ENCODE peak calls at places on chromosome 22, in nine cellular contexts. I is GM23248, L is neural progenitor cell, R is GM23338, C is fibroblast of lung, N is MM.1S, O is Karpas-422, Y is OCI-LY7, G is PC-3. J is an unnamed sample.
A peak's percentile ranks its signal among the peaks of the same experiment; 100 is the strongest.

GRCh38 chr22:43848366-43849171 is 13.7 kb downstream of the SULT4A1 start:
- DNase-seq in I (peak; percentile 53), L (peak; percentile 61), R (peak; percentile 57), C (peak; percentile 30), N (no peak), O (peak; percentile 60), Y (no peak), G (peak; percentile 29), J (no peak)

GRCh38 chr22:43796567-43796966 is 15.5 kb downstream of the EFCAB6 start:
- DNase-seq in I (peak; percentile 62), L (peak; percentile 63), R (peak; percentile 69), C (peak; percentile 56), N (no peak), O (no peak), Y (no peak), G (peak; percentile 41), J (peak; percentile 20)

GRCh38 chr22:19803736-19804267 is 43.2 kb downstream of the TBX1 start:
- DNase-seq in I (no peak), L (no peak), R (no peak), C (no peak), N (no peak), O (no peak), Y (no peak), G (no peak), J (no peak)

GRCh38 chr22:46937185-46937584 is 174.7 kb downstream of the TBC1D22A start:
- DNase-seq in I (no peak), L (no peak), R (no peak), C (no peak), N (no peak), O (no peak), Y (no peak), G (no peak), J (no peak)

GRCh38 chr22:30947821-30948454 is 20.6 kb downstream of the MORC2 start:
- DNase-seq in I (peak; percentile 71), L (peak; percentile 56), R (peak; percentile 48), C (peak; percentile 36), N (peak; percentile 15), O (peak; percentile 62), Y (peak; percentile 44), G (peak; percentile 47), J (peak; percentile 64)

GRCh38 chr22:48382197-48382596 is 1445.5 kb downstream of the BRD1 start:
- DNase-seq in I (no peak), L (no peak), R (no peak), C (no peak), N (no peak), O (no peak), Y (no peak), G (no peak), J (no peak)

GRCh38 chr22:17161991-17162390 is 2.9 kb upstream of the HDHD5 start:
- DNase-seq in I (no peak), L (no peak), R (no peak), C (no peak), N (no peak), O (no peak), Y (no peak), G (no peak), J (peak; percentile 63)

GRCh38 chr22:25702571-25703167 is 39.3 kb upstream of the MYO18B start:
- DNase-seq in I (no peak), L (no peak), R (no peak), C (no peak), N (no peak), O (no peak), Y (no peak), G (no peak), J (peak; percentile 75)

GRCh38 chr22:19430890-19431541 is 517 bp downstream of the HIRA start:
- DNase-seq in I (peak; percentile 62), L (peak; percentile 72), R (peak; percentile 66), C (peak; percentile 37), N (peak; percentile 47), O (peak; percentile 63), Y (peak; percentile 47), G (peak; percentile 7), J (peak; percentile 31)

GRCh38 chr22:20016734-20017621 is at the start of gene ARVCF:
- DNase-seq in I (peak; percentile 93), L (peak; percentile 94), R (peak; percentile 97), C (peak; percentile 88), N (peak; percentile 87), O (peak; percentile 97), Y (peak; percentile 90), G (peak; percentile 86), J (peak; percentile 86)

GRCh38 chr22:43566561-43567332 is 154.9 kb downstream of the MPPED1 start:
- DNase-seq in I (no peak), L (no peak), R (no peak), C (no peak), N (no peak), O (no peak), Y (no peak), G (no peak), J (no peak)

GRCh38 chr22:26318975-26319374 is 110.1 kb upstream of the ASPHD2 start:
- DNase-seq in I (peak; percentile 88), L (no peak), R (peak; percentile 83), C (peak; percentile 68), N (no peak), O (peak; percentile 59), Y (no peak), G (peak; percentile 32), J (peak; percentile 8)

GRCh38 chr22:44085743-44086741 is 61.9 kb downstream of the PARVB start:
- DNase-seq in I (peak; percentile 90), L (peak; percentile 66), R (peak; percentile 77), C (peak; percentile 64), N (peak; percentile 34), O (peak; percentile 83), Y (peak; percentile 59), G (peak; percentile 90), J (peak; percentile 69)

GRCh38 chr22:44033689-44034088 is 9.6 kb downstream of the PARVB start:
- DNase-seq in I (no peak), L (no peak), R (peak; percentile 28), C (no peak), N (no peak), O (no peak), Y (no peak), G (no peak), J (no peak)

GRCh38 chr22:25419247-25420113 is 145.0 kb upstream of the GRK3 start:
- DNase-seq in I (peak; percentile 61), L (no peak), R (no peak), C (no peak), N (no peak), O (no peak), Y (peak; percentile 9), G (no peak), J (no peak)

GRCh38 chr22:47376901-47377520 is 614.6 kb downstream of the TBC1D22A start:
- DNase-seq in I (no peak), L (no peak), R (no peak), C (no peak), N (no peak), O (no peak), Y (no peak), G (no peak), J (no peak)

GRCh38 chr22:17846326-17846992 is 72.2 kb upstream of the BID start:
- DNase-seq in I (peak; percentile 23), L (no peak), R (no peak), C (no peak), N (no peak), O (no peak), Y (no peak), G (no peak), J (no peak)

GRCh38 chr22:39959640-39960447 is at the start of gene TMA7B:
- DNase-seq in I (peak; percentile 78), L (peak; percentile 61), R (peak; percentile 59), C (peak; percentile 74), N (no peak), O (no peak), Y (no peak), G (peak; percentile 57), J (peak; percentile 58)

GRCh38 chr22:46906326-46907045 is 144.0 kb downstream of the TBC1D22A start:
- DNase-seq in I (no peak), L (no peak), R (no peak), C (no peak), N (no peak), O (no peak), Y (no peak), G (no peak), J (no peak)

GRCh38 chr22:19061471-19062138 is 60.6 kb downstream of the DGCR2 start:
- DNase-seq in I (no peak), L (no peak), R (no peak), C (no peak), N (no peak), O (no peak), Y (no peak), G (no peak), J (no peak)

GRCh38 chr22:20554824-20555223 is 47.4 kb downstream of the MED15 start:
- DNase-seq in I (no peak), L (no peak), R (no peak), C (no peak), N (no peak), O (no peak), Y (no peak), G (no peak), J (no peak)

GRCh38 chr22:31128156-31128555 is 5.4 kb downstream of the INPP5J start:
- DNase-seq in I (no peak), L (no peak), R (no peak), C (no peak), N (no peak), O (no peak), Y (no peak), G (no peak), J (no peak)

GRCh38 chr22:49057910-49058309 is 769.8 kb downstream of the BRD1 start:
- DNase-seq in I (no peak), L (no peak), R (no peak), C (no peak), N (no peak), O (no peak), Y (no peak), G (no peak), J (no peak)

GRCh38 chr22:38942702-38943101 is 14.7 kb upstream of the APOBEC3A start:
- DNase-seq in I (no peak), L (peak; percentile 0), R (no peak), C (no peak), N (no peak), O (no peak), Y (no peak), G (no peak), J (no peak)
- H3K4me2 ChIP-seq in I (no peak overlapping the region), L (no peak overlapping the region), R (no peak overlapping the region), C (no peak overlapping the region), N (no peak overlapping the region), O (no peak overlapping the region), Y (no peak overlapping the region), G (no peak overlapping the region), J (no peak overlapping the region)

GRCh38 chr22:38295863-38296262 is 21.4 kb downstream of the CSNK1E start:
- DNase-seq in I (no peak), L (no peak), R (no peak), C (no peak), N (no peak), O (no peak), Y (no peak), G (no peak), J (no peak)
- H3K4me2 ChIP-seq in I (no peak overlapping the region), L (no peak overlapping the region), R (no peak overlapping the region), C (no peak overlapping the region), N (no peak overlapping the region), O (no peak overlapping the region), Y (no peak overlapping the region), G (no peak overlapping the region), J (no peak overlapping the region)

GRCh38 chr22:38218661-38219331 is 17.0 kb downstream of the MAFF start:
- DNase-seq in I (peak; percentile 94), L (peak; percentile 65), R (peak; percentile 91), C (peak; percentile 98), N (peak; percentile 66), O (no peak), Y (no peak), G (peak; percentile 88), J (peak; percentile 96)
- H3K4me2 ChIP-seq in I (peak overlapping the region; percentile 43), L (no peak overlapping the region), R (peak overlapping the region; percentile 17), C (no peak overlapping the region), N (no peak overlapping the region), O (no peak overlapping the region), Y (no peak overlapping the region), G (peak overlapping the region; percentile 49), J (peak overlapping the region; percentile 29)

GRCh38 chr22:42450862-42451261 is 18.7 kb upstream of the NFAM1 start:
- DNase-seq in I (no peak), L (no peak), R (no peak), C (no peak), N (no peak), O (no peak), Y (no peak), G (no peak), J (no peak)
- H3K4me2 ChIP-seq in I (no peak overlapping the region), L (no peak overlapping the region), R (no peak overlapping the region), C (no peak overlapping the region), N (no peak overlapping the region), O (no peak overlapping the region), Y (no peak overlapping the region), G (no peak overlapping the region), J (no peak overlapping the region)